ENCODE peak calls at places on chromosome 11, in seven cellular contexts. One of them, this sample, is unnamed.

GRCh38 chr11:90228056-90228455 is 5.2 kb upstream of the CHORDC1 start:
- DNase-seq in neural crest cell: no peak
- DNase-seq in spleen: no peak
- DNase-seq in mammary epithelial cell: no peak
- DNase-seq in right lobe of liver: no peak
- DNase-seq in choroid plexus epithelial cell: no peak
- DNase-seq in pancreas: no peak
- DNase-seq in this sample: no peak

GRCh38 chr11:128210148-128210940 is 377.0 kb downstream of the ETS1 start:
- DNase-seq in neural crest cell: no peak
- DNase-seq in spleen: no peak
- DNase-seq in mammary epithelial cell: peak; percentile 100
- DNase-seq in right lobe of liver: no peak
- DNase-seq in choroid plexus epithelial cell: peak; percentile 96
- DNase-seq in pancreas: no peak
- DNase-seq in this sample: no peak

GRCh38 chr11:66868726-66869291 is 11.9 kb downstream of the LRFN4 start:
- DNase-seq in neural crest cell: no peak
- DNase-seq in spleen: peak; percentile 92
- DNase-seq in mammary epithelial cell: peak; percentile 43
- DNase-seq in right lobe of liver: peak; percentile 60
- DNase-seq in choroid plexus epithelial cell: no peak
- DNase-seq in pancreas: peak; percentile 84
- DNase-seq in this sample: peak; percentile 70

GRCh38 chr11:12706531-12707499 is 32.6 kb downstream of the TEAD1 start:
- DNase-seq in neural crest cell: no peak
- DNase-seq in spleen: no peak
- DNase-seq in mammary epithelial cell: no peak
- DNase-seq in right lobe of liver: peak; percentile 74
- DNase-seq in choroid plexus epithelial cell: peak; percentile 75
- DNase-seq in pancreas: no peak
- DNase-seq in this sample: no peak

GRCh38 chr11:62005231-62005661 is 37.8 kb upstream of the FTH1 start:
- DNase-seq in neural crest cell: no peak
- DNase-seq in spleen: no peak
- DNase-seq in mammary epithelial cell: no peak
- DNase-seq in right lobe of liver: no peak
- DNase-seq in choroid plexus epithelial cell: peak; percentile 36
- DNase-seq in pancreas: no peak
- DNase-seq in this sample: no peak

GRCh38 chr11:70343631-70344030 is 54.7 kb upstream of the CTTN start:
- DNase-seq in neural crest cell: no peak
- DNase-seq in spleen: no peak
- DNase-seq in mammary epithelial cell: no peak
- DNase-seq in right lobe of liver: no peak
- DNase-seq in choroid plexus epithelial cell: no peak
- DNase-seq in pancreas: no peak
- DNase-seq in this sample: no peak

GRCh38 chr11:22787565-22788162 is 41.9 kb downstream of the SVIP start:
- DNase-seq in neural crest cell: peak; percentile 22
- DNase-seq in spleen: no peak
- DNase-seq in mammary epithelial cell: peak; percentile 16
- DNase-seq in right lobe of liver: no peak
- DNase-seq in choroid plexus epithelial cell: peak; percentile 67
- DNase-seq in pancreas: no peak
- DNase-seq in this sample: no peak

GRCh38 chr11:62806611-62807121 is 1.4 kb upstream of the NXF1 start:
- DNase-seq in neural crest cell: no peak
- DNase-seq in spleen: no peak
- DNase-seq in mammary epithelial cell: peak; percentile 55
- DNase-seq in right lobe of liver: peak; percentile 59
- DNase-seq in choroid plexus epithelial cell: peak; percentile 67
- DNase-seq in pancreas: peak; percentile 15
- DNase-seq in this sample: no peak

GRCh38 chr11:112797653-112798293 is 163.4 kb upstream of the NCAM1 start:
- DNase-seq in neural crest cell: peak; percentile 54
- DNase-seq in spleen: no peak
- DNase-seq in mammary epithelial cell: peak; percentile 56
- DNase-seq in right lobe of liver: no peak
- DNase-seq in choroid plexus epithelial cell: peak; percentile 64
- DNase-seq in pancreas: no peak
- DNase-seq in this sample: no peak

GRCh38 chr11:11027271-11027670 is 169.4 kb upstream of the ZBED5 start:
- DNase-seq in neural crest cell: no peak
- DNase-seq in spleen: no peak
- DNase-seq in mammary epithelial cell: peak; percentile 83
- DNase-seq in right lobe of liver: no peak
- DNase-seq in choroid plexus epithelial cell: peak; percentile 63
- DNase-seq in pancreas: no peak
- DNase-seq in this sample: no peak

GRCh38 chr11:27705873-27706820 is 5.9 kb upstream of the BDNF start:
- DNase-seq in neural crest cell: no peak
- DNase-seq in spleen: no peak
- DNase-seq in mammary epithelial cell: no peak
- DNase-seq in right lobe of liver: no peak
- DNase-seq in choroid plexus epithelial cell: peak; percentile 52
- DNase-seq in pancreas: no peak
- DNase-seq in this sample: no peak

GRCh38 chr11:92885600-92885999 is 83.9 kb upstream of the MTNR1B start:
- DNase-seq in neural crest cell: no peak
- DNase-seq in spleen: no peak
- DNase-seq in mammary epithelial cell: no peak
- DNase-seq in right lobe of liver: no peak
- DNase-seq in choroid plexus epithelial cell: no peak
- DNase-seq in pancreas: no peak
- DNase-seq in this sample: no peak

GRCh38 chr11:27489092-27489491 is 16.5 kb upstream of the LGR4 start:
- DNase-seq in neural crest cell: no peak
- DNase-seq in spleen: no peak
- DNase-seq in mammary epithelial cell: no peak
- DNase-seq in right lobe of liver: no peak
- DNase-seq in choroid plexus epithelial cell: no peak
- DNase-seq in pancreas: no peak
- DNase-seq in this sample: no peak

GRCh38 chr11:70207531-70208131 is 4.5 kb downstream of the FADD start:
- DNase-seq in neural crest cell: no peak
- DNase-seq in spleen: peak; percentile 63
- DNase-seq in mammary epithelial cell: no peak
- DNase-seq in right lobe of liver: peak; percentile 43
- DNase-seq in choroid plexus epithelial cell: no peak
- DNase-seq in pancreas: no peak
- DNase-seq in this sample: no peak

GRCh38 chr11:120205596-120206161 is 5.2 kb upstream of the OAF start:
- DNase-seq in neural crest cell: no peak
- DNase-seq in spleen: no peak
- DNase-seq in mammary epithelial cell: peak; percentile 81
- DNase-seq in right lobe of liver: no peak
- DNase-seq in choroid plexus epithelial cell: peak; percentile 74
- DNase-seq in pancreas: no peak
- DNase-seq in this sample: no peak

GRCh38 chr11:1158681-1159525 is 1.1 kb downstream of the MUC5AC start:
- DNase-seq in neural crest cell: no peak
- DNase-seq in spleen: peak; percentile 58
- DNase-seq in mammary epithelial cell: no peak
- DNase-seq in right lobe of liver: peak; percentile 41
- DNase-seq in choroid plexus epithelial cell: no peak
- DNase-seq in pancreas: peak; percentile 75
- DNase-seq in this sample: peak; percentile 10

GRCh38 chr11:92843455-92843854 is 126.0 kb upstream of the MTNR1B start:
- DNase-seq in neural crest cell: no peak
- DNase-seq in spleen: no peak
- DNase-seq in mammary epithelial cell: peak; percentile 78
- DNase-seq in right lobe of liver: no peak
- DNase-seq in choroid plexus epithelial cell: no peak
- DNase-seq in pancreas: no peak
- DNase-seq in this sample: no peak

GRCh38 chr11:45806072-45806933 is 1.4 kb downstream of the SLC35C1 start:
- DNase-seq in neural crest cell: no peak
- DNase-seq in spleen: no peak
- DNase-seq in mammary epithelial cell: no peak
- DNase-seq in right lobe of liver: no peak
- DNase-seq in choroid plexus epithelial cell: no peak
- DNase-seq in pancreas: no peak
- DNase-seq in this sample: no peak
- TF ChIP-seq CTCF in neural crest cell: no peak
- TF ChIP-seq CTCF in spleen: no peak
- TF ChIP-seq CTCF in mammary epithelial cell: no peak
- TF ChIP-seq CTCF in right lobe of liver: no peak
- TF ChIP-seq CTCF in choroid plexus epithelial cell: no peak
- TF ChIP-seq CTCF in pancreas: no peak
- TF ChIP-seq CTCF in this sample: no peak

GRCh38 chr11:76233936-76234703 is 27.8 kb upstream of the WNT11 start:
- DNase-seq in neural crest cell: peak; percentile 27
- DNase-seq in spleen: peak; percentile 87
- DNase-seq in mammary epithelial cell: peak; percentile 14
- DNase-seq in right lobe of liver: no peak
- DNase-seq in choroid plexus epithelial cell: peak; percentile 41
- DNase-seq in pancreas: peak; percentile 75
- DNase-seq in this sample: peak; percentile 52
- TF ChIP-seq CTCF in neural crest cell: no peak
- TF ChIP-seq CTCF in spleen: no peak
- TF ChIP-seq CTCF in mammary epithelial cell: no peak
- TF ChIP-seq CTCF in right lobe of liver: no peak
- TF ChIP-seq CTCF in choroid plexus epithelial cell: no peak
- TF ChIP-seq CTCF in pancreas: no peak
- TF ChIP-seq CTCF in this sample: no peak

GRCh38 chr11:60629399-60629798 is 70.0 kb upstream of the MS4A8 start:
- DNase-seq in neural crest cell: no peak
- DNase-seq in spleen: no peak
- DNase-seq in mammary epithelial cell: no peak
- DNase-seq in right lobe of liver: no peak
- DNase-seq in choroid plexus epithelial cell: no peak
- DNase-seq in pancreas: no peak
- DNase-seq in this sample: no peak

DNA sequence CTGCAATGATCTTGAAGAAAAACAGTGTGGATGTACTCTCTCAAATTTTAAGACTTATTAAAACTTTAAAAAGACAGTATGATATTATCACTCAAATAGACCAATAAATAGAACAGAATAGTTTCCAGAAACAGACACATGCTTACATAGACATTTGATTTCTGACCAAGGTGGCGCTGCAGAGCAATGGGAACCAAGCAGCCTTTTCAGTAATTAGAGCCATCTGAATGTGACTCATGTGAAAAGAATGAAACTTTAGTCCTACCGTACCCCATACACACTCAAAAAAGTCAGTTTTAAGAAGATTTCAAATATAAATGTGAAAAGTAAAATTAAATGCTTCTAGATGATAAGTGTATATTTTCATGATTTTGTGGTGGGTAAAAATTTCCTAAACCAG is 74.2 kb upstream of the MS4A8 start:
- DNase-seq in neural crest cell: no peak
- DNase-seq in spleen: no peak
- DNase-seq in mammary epithelial cell: peak; percentile 25
- DNase-seq in right lobe of liver: no peak
- DNase-seq in choroid plexus epithelial cell: peak; percentile 53
- DNase-seq in pancreas: no peak
- DNase-seq in this sample: no peak
- TF ChIP-seq CTCF in neural crest cell: peak; percentile 52
- TF ChIP-seq CTCF in spleen: no peak
- TF ChIP-seq CTCF in mammary epithelial cell: peak; percentile 47
- TF ChIP-seq CTCF in right lobe of liver: peak; percentile 28
- TF ChIP-seq CTCF in choroid plexus epithelial cell: peak; percentile 44
- TF ChIP-seq CTCF in pancreas: no peak
- TF ChIP-seq CTCF in this sample: no peak

GRCh38 chr11:116916052-116916451 is 78.6 kb upstream of the APOA1 start:
- DNase-seq in neural crest cell: no peak
- DNase-seq in spleen: no peak
- DNase-seq in mammary epithelial cell: no peak
- DNase-seq in right lobe of liver: no peak
- DNase-seq in choroid plexus epithelial cell: no peak
- DNase-seq in pancreas: no peak
- DNase-seq in this sample: no peak
- TF ChIP-seq CTCF in neural crest cell: peak; percentile 23
- TF ChIP-seq CTCF in spleen: no peak
- TF ChIP-seq CTCF in mammary epithelial cell: no peak
- TF ChIP-seq CTCF in right lobe of liver: no peak
- TF ChIP-seq CTCF in choroid plexus epithelial cell: no peak
- TF ChIP-seq CTCF in pancreas: no peak
- TF ChIP-seq CTCF in this sample: no peak

GRCh38 chr11:107744736-107745135 is 32.9 kb upstream of the SLN start:
- DNase-seq in neural crest cell: no peak
- DNase-seq in spleen: no peak
- DNase-seq in mammary epithelial cell: no peak
- DNase-seq in right lobe of liver: no peak
- DNase-seq in choroid plexus epithelial cell: no peak
- DNase-seq in pancreas: no peak
- DNase-seq in this sample: no peak

GRCh38 chr11:107743161-107743560 is 31.3 kb upstream of the SLN start:
- DNase-seq in neural crest cell: no peak
- DNase-seq in spleen: no peak
- DNase-seq in mammary epithelial cell: no peak
- DNase-seq in right lobe of liver: no peak
- DNase-seq in choroid plexus epithelial cell: no peak
- DNase-seq in pancreas: no peak
- DNase-seq in this sample: no peak

GRCh38 chr11:107736546-107736945 is 24.7 kb upstream of the SLN start:
- DNase-seq in neural crest cell: no peak
- DNase-seq in spleen: no peak
- DNase-seq in mammary epithelial cell: no peak
- DNase-seq in right lobe of liver: no peak
- DNase-seq in choroid plexus epithelial cell: no peak
- DNase-seq in pancreas: no peak
- DNase-seq in this sample: no peak

GRCh38 chr11:107740256-107740655 is 28.4 kb upstream of the SLN start:
- DNase-seq in neural crest cell: no peak
- DNase-seq in spleen: no peak
- DNase-seq in mammary epithelial cell: no peak
- DNase-seq in right lobe of liver: no peak
- DNase-seq in choroid plexus epithelial cell: peak; percentile 21
- DNase-seq in pancreas: no peak
- DNase-seq in this sample: no peak

DNA sequence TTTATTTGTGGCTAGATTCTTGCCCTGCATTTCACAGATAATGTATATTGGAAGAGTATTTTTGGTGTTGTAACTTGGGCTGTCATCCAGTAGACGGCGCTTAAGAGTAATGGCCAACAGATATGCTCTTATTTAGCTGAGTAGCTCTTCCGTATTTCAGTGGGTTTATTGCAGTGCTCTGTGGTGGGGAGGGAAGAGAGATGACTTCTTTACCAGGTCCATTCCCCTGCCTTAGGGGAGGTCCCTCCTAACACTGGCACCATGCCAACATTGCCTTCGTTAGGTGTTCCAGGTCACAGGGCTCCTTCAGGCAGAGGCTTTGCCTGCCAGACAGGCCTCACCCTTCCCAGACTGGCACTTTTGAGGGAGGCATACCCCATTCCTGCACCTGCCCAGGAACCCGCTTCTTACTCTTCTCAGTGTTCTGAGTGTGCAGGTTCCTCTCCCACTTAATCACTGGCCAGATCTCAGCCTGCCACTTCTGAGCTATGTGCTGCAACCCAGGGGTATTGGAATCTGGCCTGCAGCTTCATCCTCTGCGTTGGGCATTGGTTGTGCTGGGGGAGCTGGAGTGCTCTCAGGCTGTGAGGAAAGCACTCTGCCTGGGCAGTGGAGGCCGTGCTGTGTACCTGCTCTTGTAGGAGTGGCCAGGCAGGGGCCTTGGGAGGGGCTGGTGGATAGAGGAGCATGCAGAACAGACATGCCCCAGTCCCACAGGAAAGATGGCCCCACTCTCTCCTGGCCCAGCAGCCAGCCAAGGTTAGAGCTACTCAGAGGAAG is 29.4 kb upstream of the SLN start:
- DNase-seq in neural crest cell: no peak
- DNase-seq in spleen: peak; percentile 66
- DNase-seq in mammary epithelial cell: peak; percentile 14
- DNase-seq in right lobe of liver: no peak
- DNase-seq in choroid plexus epithelial cell: peak; percentile 72
- DNase-seq in pancreas: no peak
- DNase-seq in this sample: no peak
- TF ChIP-seq CTCF in neural crest cell: peak; percentile 67
- TF ChIP-seq CTCF in spleen: peak; percentile 14
- TF ChIP-seq CTCF in mammary epithelial cell: peak; percentile 68
- TF ChIP-seq CTCF in right lobe of liver: peak; percentile 58
- TF ChIP-seq CTCF in choroid plexus epithelial cell: peak; percentile 87
- TF ChIP-seq CTCF in pancreas: no peak
- TF ChIP-seq CTCF in this sample: no peak